ENCODE peak calls at places on chromosomes 2 and 18, in six cellular contexts. A is brain microvascular endothelial cell, H is IMR-90, W is aorta, G is heart right ventricle, F is HepG2. K is an unnamed sample. For H3K36me3, the result is how much of the 10 kb centered on the place peaks cover.

GRCh38 chr2:187440101-187440500 is 8.0 kb downstream of the CALCRL start:
- DNase-seq in G (no peak), W (no peak), H (no peak), F (no peak), A (no peak), K (no peak)

GRCh38 chr2:172655091-172655837 is 80.4 kb upstream of the RAPGEF4 start:
- DNase-seq in W (no peak), F (no peak), H (peak), A (peak), G (no peak), K (no peak)

GRCh38 chr2:9145109-9145751 is 61.4 kb upstream of the ASAP2 start:
- DNase-seq in G (no peak), A (no peak), F (no peak), W (no peak), H (peak), K (no peak)

GRCh38 chr2:24164416-24164973 is 10.4 kb upstream of the FAM228A start:
- DNase-seq in H (no peak), F (peak), A (peak), W (no peak), G (peak), K (no peak)

GRCh38 chr2:134668821-134669220 is 50.0 kb downstream of the TMEM163 start:
- DNase-seq in W (no peak), G (no peak), H (no peak), A (no peak), F (no peak), K (no peak)

GRCh38 chr18:28512357-28512756 is 335.4 kb upstream of the CDH2 start:
- DNase-seq in A (no peak), W (no peak), F (no peak), G (no peak), H (no peak), K (no peak)

GRCh38 chr2:109185801-109186570 is 57.0 kb downstream of the SH3RF3 start:
- DNase-seq in G (peak), W (peak), A (no peak), F (no peak), H (peak), K (no peak)

GRCh38 chr2:74261204-74261864 is 62.9 kb downstream of the MTHFD2 start:
- DNase-seq in H (no peak), G (peak), F (peak), A (no peak), W (peak), K (peak)

GRCh38 chr2:133790706-133791105 is 222.4 kb upstream of the NCKAP5 start:
- DNase-seq in G (no peak), F (no peak), H (peak), W (no peak), A (peak), K (no peak)

GRCh38 chr2:136149011-136149410 is 31.1 kb upstream of the CXCR4 start:
- DNase-seq in H (no peak), W (no peak), G (no peak), A (no peak), F (no peak), K (no peak)

GRCh38 chr18:9081940-9082339 is 20.6 kb upstream of the NDUFV2 start:
- DNase-seq in H (no peak), A (no peak), G (no peak), W (no peak), F (no peak), K (no peak)

GRCh38 chr2:181070119-181070833 is 89.9 kb downstream of the UBE2E3 start:
- DNase-seq in A (peak), H (peak), W (no peak), G (no peak), F (no peak), K (no peak)

GRCh38 chr2:234286956-234287355 is 209.9 kb downstream of the ARL4C start:
- DNase-seq in H (peak), A (peak), W (no peak), F (no peak), G (no peak), K (no peak)

GRCh38 chr2:121200011-121200347 is 85.0 kb downstream of the TFCP2L1 start:
- DNase-seq in A (no peak), G (no peak), F (no peak), W (no peak), H (no peak), K (no peak)

GRCh38 chr2:151757861-151758260 is 23.6 kb upstream of the NEB start:
- DNase-seq in H (no peak), W (no peak), G (no peak), F (peak), A (no peak), K (no peak)

GRCh38 chr18:52435301-52435700 is 95.3 kb downstream of the DCC start:
- DNase-seq in A (no peak), G (no peak), F (no peak), W (no peak), H (no peak), K (no peak)

GRCh38 chr18:52439457-52439856 is 99.5 kb downstream of the DCC start:
- DNase-seq in F (no peak), H (no peak), A (no peak), W (no peak), G (no peak), K (no peak)

GRCh38 chr18:52433797-52434196 is 93.8 kb downstream of the DCC start:
- DNase-seq in A (no peak), F (no peak), G (no peak), W (no peak), H (no peak), K (no peak)
- H3K4me3 ChIP-seq in A (no peak), F (no peak), G (no peak), W (no peak), H (no peak), K (no peak)

DNA sequence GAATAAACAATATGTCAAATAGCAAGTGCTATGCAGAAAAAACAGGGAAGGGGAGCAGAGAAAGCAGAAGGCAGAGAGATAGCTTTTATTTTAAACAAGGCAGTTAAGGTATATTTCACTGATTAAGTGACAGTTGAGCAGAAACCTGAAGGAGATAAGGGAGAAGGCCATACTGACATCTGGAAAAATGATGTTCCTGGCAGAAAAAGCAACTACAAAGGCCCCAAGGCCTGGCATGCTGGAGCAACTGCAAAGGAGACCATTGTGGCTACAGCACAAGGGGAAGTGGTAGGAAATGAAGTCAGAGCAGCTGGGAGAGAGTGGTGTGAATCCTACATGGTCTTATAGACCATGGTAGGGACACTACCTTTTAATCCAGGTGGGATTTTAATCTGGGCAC is 8.9 kb upstream of the PCBP1 start:
- DNase-seq in F (no peak), H (no peak), G (no peak), A (no peak), W (no peak), K (no peak)
- H3K36me3 ChIP-seq in F (under half), H (under half), G (half or more), A (under half), W (under half), K (under half)

GRCh38 chr18:35973650-35974049 is 1.2 kb downstream of the RMP24 start:
- DNase-seq in G (no peak), W (no peak), F (no peak), A (no peak), H (no peak), K (no peak)

GRCh38 chr18:35972197-35973000 is at the start of gene RMP24:
- DNase-seq in G (peak), A (peak), F (peak), W (peak), H (peak), K (peak)

GRCh38 chr18:35969676-35970075 is 2.8 kb upstream of the RMP24 start:
- DNase-seq in G (no peak), H (no peak), F (no peak), W (no peak), A (no peak), K (no peak)

GRCh38 chr18:35971661-35972196 is 750 bp upstream of the RMP24 start:
- DNase-seq in H (no peak), F (peak), W (no peak), A (peak), G (no peak), K (no peak)

GRCh38 chr18:35974181-35974580 is 1.7 kb downstream of the RMP24 start:
- DNase-seq in W (no peak), G (no peak), A (no peak), F (no peak), H (no peak), K (no peak)
- H3K4me3 ChIP-seq in W (no peak), G (no peak), A (no peak), F (no peak), H (no peak), K (no peak)

GRCh38 chr2:241099246-241099645 is 2.8 kb downstream of the MTERF4 start:
- DNase-seq in W (no peak), H (no peak), F (no peak), G (no peak), A (no peak), K (no peak)

GRCh38 chr2:241094924-241095420 is 7.1 kb downstream of the MTERF4 start:
- DNase-seq in G (no peak), W (no peak), H (no peak), F (no peak), A (no peak), K (no peak)

GRCh38 chr2:241095594-241096290 is 6.3 kb downstream of the MTERF4 start:
- DNase-seq in A (no peak), W (no peak), G (no peak), F (no peak), H (no peak), K (no peak)

GRCh38 chr2:241094172-241094571 is 7.9 kb downstream of the MTERF4 start:
- DNase-seq in F (no peak), W (no peak), G (no peak), A (no peak), H (no peak), K (no peak)

DNA sequence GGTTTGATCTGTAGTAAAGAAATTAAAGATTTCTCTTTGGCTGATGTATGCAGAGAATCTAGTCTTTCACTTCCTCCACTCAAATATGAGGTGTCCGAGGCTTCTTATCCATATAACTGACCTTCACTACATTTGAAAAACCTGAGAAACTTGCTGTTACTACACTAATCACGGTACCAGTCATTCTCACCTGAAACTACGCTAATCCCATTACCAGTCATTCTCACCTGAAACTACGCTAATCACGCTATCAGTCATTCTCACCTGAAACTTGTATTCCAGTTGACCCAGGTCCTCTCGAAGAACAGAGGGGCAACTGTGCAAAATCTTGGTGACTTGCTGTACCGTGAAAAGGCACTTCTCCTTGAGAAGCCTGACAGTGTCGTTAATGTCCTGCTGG is 5.1 kb downstream of the MTERF4 start:
- DNase-seq in A (no peak), G (no peak), H (no peak), F (no peak), W (no peak), K (no peak)
- H3K36me3 ChIP-seq in A (under half), G (under half), H (under half), F (under half), W (under half), K (under half)

DNA sequence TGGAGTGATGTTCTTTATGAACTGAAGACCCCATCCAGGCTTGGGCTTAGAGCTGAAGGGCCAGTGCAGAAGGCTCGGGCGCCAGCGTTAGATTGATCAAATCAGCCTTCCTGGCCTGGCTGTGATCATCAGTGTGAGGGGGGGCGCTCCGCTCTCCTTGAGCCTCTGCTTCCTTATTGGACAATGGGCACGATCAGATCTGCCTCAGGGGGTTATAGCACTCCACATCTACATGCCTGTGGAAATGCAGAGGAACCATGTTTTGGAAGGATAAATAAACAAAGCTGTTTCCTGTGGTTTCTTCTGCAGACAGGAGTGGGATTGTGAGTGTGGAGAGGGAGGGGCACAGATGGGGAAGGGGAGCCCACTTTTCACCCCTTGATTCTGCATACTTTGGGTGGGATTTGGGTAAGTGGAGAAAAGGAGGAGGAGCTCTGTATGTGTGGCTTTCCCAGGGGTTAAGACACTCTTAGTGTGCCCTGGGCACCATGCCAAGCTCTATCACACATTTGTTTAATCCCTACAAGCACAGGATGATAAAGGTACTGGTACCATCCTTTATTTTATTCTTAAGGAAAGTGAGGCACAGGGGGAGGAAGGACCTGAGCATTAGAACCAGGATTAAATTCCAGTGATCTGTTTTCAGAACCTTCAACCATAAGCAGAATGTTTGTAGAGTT is 150.5 kb downstream of the EN1 start:
- DNase-seq in A (peak), W (no peak), F (no peak), H (peak), G (no peak), K (no peak)
- H3K4me3 ChIP-seq in A (no peak), W (no peak), F (no peak), H (no peak), G (no peak), K (no peak)

GRCh38 chr18:61957801-61958516 is 65.2 kb upstream of the RNF152 start:
- DNase-seq in H (peak), W (no peak), G (no peak), F (no peak), A (peak), K (no peak)
- H3K36me3 ChIP-seq in H (under half), W (under half), G (under half), F (under half), A (under half), K (under half)

DNA sequence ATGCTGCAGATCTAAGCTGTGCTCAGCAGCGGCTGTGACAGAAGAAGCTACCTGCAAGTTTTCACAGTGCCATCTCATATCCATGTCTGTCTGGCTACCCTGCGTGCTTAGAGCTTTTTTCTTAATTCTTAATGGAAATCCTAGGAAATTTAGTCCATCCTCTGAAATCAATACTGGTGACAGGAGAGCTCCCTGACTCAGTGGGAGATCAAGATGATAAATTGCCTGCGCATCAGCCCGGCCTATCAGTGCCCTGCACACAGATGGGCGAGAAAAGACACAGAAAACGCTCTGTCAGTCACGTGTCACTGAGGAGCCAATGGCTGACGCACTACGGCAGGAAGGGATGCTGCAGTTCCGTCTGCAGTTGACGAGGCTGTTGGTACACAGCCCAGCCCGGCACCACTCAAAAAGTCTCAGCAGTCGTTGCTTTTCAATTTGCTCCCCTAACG is 819.6 kb upstream of the FSHR start:
- DNase-seq in G (peak), A (no peak), W (peak), F (no peak), H (no peak), K (peak)
- H3K4me3 ChIP-seq in G (peak), A (peak), W (peak), F (no peak), H (no peak), K (no peak)

GRCh38 chr2:218559021-218559420 is 9.1 kb downstream of the USP37 start:
- DNase-seq in F (no peak), A (no peak), G (no peak), H (no peak), W (no peak), K (no peak)
- H3K36me3 ChIP-seq in F (under half), A (under half), G (under half), H (under half), W (under half), K (under half)

DNA sequence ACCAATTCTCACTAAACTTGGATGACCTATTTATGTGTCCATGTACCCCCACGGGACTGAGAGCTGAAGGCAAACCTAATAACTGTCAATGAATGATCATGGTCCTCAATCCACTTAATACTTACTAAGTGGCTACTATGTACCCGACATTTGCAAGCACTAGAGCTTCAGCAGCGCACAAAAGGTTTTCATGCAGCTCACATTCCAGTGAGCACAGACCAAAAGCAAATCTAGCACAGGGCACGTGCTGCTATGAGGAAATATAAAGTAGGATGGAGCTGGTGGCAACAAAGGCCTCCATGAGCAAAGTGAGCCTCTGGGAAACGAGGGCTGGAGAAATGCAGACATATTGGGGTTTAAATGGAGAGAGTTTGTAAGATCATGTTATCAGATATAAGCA is 3.5 kb downstream of the SLC40A1 start:
- DNase-seq in F (no peak), H (no peak), A (no peak), W (no peak), G (no peak), K (no peak)
- H3K4me3 ChIP-seq in F (no peak), H (no peak), A (no peak), W (peak), G (no peak), K (no peak)

GRCh38 chr2:54627973-54628372 is 95.5 kb upstream of the EML6 start:
- DNase-seq in H (no peak), F (no peak), W (no peak), A (no peak), G (no peak), K (no peak)
- H3K36me3 ChIP-seq in H (half or more), F (half or more), W (under half), A (half or more), G (half or more), K (under half)

K was measured in mucosa of descending colon.